ENCODE peak calls at places on chromosomes 12 and 14, in seven cellular contexts. One of them, this sample, is unnamed.

GRCh38 chr12:93379432-93380308 is 1.9 kb downstream of the NUDT4 start:
- DNase-seq in H1: no peak
- DNase-seq in GM12891: no peak
- DNase-seq in sigmoid colon: no peak
- DNase-seq in spleen: no peak
- DNase-seq in HCT116: no peak
- DNase-seq in breast epithelium: no peak
- DNase-seq in this sample: no peak

GRCh38 chr14:56809262-56810215 is 740 bp downstream of the OTX2 start:
- DNase-seq in GM12891: no peak
- DNase-seq in HCT116: no peak
- DNase-seq in breast epithelium: no peak
- DNase-seq in spleen: no peak
- DNase-seq in H1: peak; percentile 68
- DNase-seq in sigmoid colon: no peak
- DNase-seq in this sample: no peak

GRCh38 chr14:32524609-32525391 is 195.7 kb downstream of the AKAP6 start:
- DNase-seq in sigmoid colon: no peak
- DNase-seq in breast epithelium: no peak
- DNase-seq in H1: no peak
- DNase-seq in spleen: no peak
- DNase-seq in GM12891: no peak
- DNase-seq in HCT116: no peak
- DNase-seq in this sample: no peak

GRCh38 chr12:57087689-57088441 is 1.0 kb upstream of the NAB2 start:
- DNase-seq in H1: peak; percentile 85
- DNase-seq in breast epithelium: peak; percentile 91
- DNase-seq in spleen: peak; percentile 93
- DNase-seq in HCT116: peak; percentile 85
- DNase-seq in GM12891: peak; percentile 74
- DNase-seq in sigmoid colon: peak; percentile 98
- DNase-seq in this sample: peak; percentile 79

GRCh38 chr12:121284551-121285390 is 11.7 kb downstream of the CAMKK2 start:
- DNase-seq in spleen: no peak
- DNase-seq in GM12891: no peak
- DNase-seq in H1: no peak
- DNase-seq in HCT116: no peak
- DNase-seq in sigmoid colon: peak; percentile 71
- DNase-seq in breast epithelium: no peak
- DNase-seq in this sample: no peak

GRCh38 chr12:120314220-120314619 is 12.1 kb downstream of the SIRT4 start:
- DNase-seq in HCT116: no peak
- DNase-seq in spleen: peak; percentile 4
- DNase-seq in GM12891: no peak
- DNase-seq in H1: peak; percentile 66
- DNase-seq in sigmoid colon: no peak
- DNase-seq in breast epithelium: no peak
- DNase-seq in this sample: no peak

GRCh38 chr14:103897075-103897947 is 30.9 kb upstream of the TDRD9 start:
- DNase-seq in spleen: no peak
- DNase-seq in H1: no peak
- DNase-seq in HCT116: no peak
- DNase-seq in GM12891: no peak
- DNase-seq in breast epithelium: no peak
- DNase-seq in sigmoid colon: peak; percentile 83
- DNase-seq in this sample: no peak

GRCh38 chr12:32595251-32595650 is 83.8 kb upstream of the DNM1L start:
- DNase-seq in spleen: no peak
- DNase-seq in sigmoid colon: no peak
- DNase-seq in GM12891: no peak
- DNase-seq in breast epithelium: no peak
- DNase-seq in HCT116: no peak
- DNase-seq in H1: no peak
- DNase-seq in this sample: no peak

GRCh38 chr14:98957211-98958047 is 314.6 kb downstream of the BCL11B start:
- DNase-seq in HCT116: no peak
- DNase-seq in breast epithelium: peak; percentile 64
- DNase-seq in GM12891: no peak
- DNase-seq in H1: peak; percentile 26
- DNase-seq in spleen: no peak
- DNase-seq in sigmoid colon: peak; percentile 86
- DNase-seq in this sample: no peak
- TF ChIP-seq POLR2AphosphoS5 in HCT116: no peak
- TF ChIP-seq POLR2AphosphoS5 in breast epithelium: peak; percentile 52
- TF ChIP-seq POLR2AphosphoS5 in GM12891: no peak
- TF ChIP-seq POLR2AphosphoS5 in H1: no peak
- TF ChIP-seq POLR2AphosphoS5 in spleen: no peak
- TF ChIP-seq POLR2AphosphoS5 in sigmoid colon: peak; percentile 44
- TF ChIP-seq POLR2AphosphoS5 in this sample: no peak

GRCh38 chr14:69259176-69259530 is 805 bp upstream of the GALNT16 start:
- DNase-seq in spleen: no peak
- DNase-seq in H1: no peak
- DNase-seq in GM12891: no peak
- DNase-seq in breast epithelium: no peak
- DNase-seq in HCT116: no peak
- DNase-seq in sigmoid colon: no peak
- DNase-seq in this sample: no peak
- TF ChIP-seq POLR2AphosphoS5 in spleen: no peak
- TF ChIP-seq POLR2AphosphoS5 in H1: no peak
- TF ChIP-seq POLR2AphosphoS5 in GM12891: no peak
- TF ChIP-seq POLR2AphosphoS5 in breast epithelium: no peak
- TF ChIP-seq POLR2AphosphoS5 in HCT116: no peak
- TF ChIP-seq POLR2AphosphoS5 in sigmoid colon: no peak
- TF ChIP-seq POLR2AphosphoS5 in this sample: no peak

DNA sequence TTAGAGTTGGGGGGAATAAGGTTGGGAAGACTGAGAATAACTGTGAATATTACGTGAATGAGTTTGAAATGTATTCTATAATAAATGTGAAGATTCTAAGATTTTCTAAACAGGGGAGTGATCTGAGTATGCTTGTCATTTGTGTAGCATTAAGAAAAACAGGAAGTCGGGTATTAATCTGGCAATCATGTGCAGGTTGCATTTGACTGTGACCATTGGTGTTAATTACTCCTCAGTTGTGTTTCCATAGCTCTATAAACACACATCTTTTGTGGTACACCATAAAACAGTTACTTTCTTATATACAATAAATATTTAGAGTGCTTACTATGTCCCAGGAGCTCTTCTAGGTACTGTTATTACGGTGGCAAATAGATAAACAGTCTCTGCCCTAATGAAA is 434.4 kb upstream of the PDE3A start:
- DNase-seq in sigmoid colon: no peak
- DNase-seq in H1: no peak
- DNase-seq in spleen: no peak
- DNase-seq in HCT116: no peak
- DNase-seq in GM12891: no peak
- DNase-seq in breast epithelium: no peak
- DNase-seq in this sample: no peak
- TF ChIP-seq POLR2AphosphoS5 in sigmoid colon: no peak
- TF ChIP-seq POLR2AphosphoS5 in H1: no peak
- TF ChIP-seq POLR2AphosphoS5 in spleen: no peak
- TF ChIP-seq POLR2AphosphoS5 in HCT116: no peak
- TF ChIP-seq POLR2AphosphoS5 in GM12891: no peak
- TF ChIP-seq POLR2AphosphoS5 in breast epithelium: no peak
- TF ChIP-seq POLR2AphosphoS5 in this sample: no peak

GRCh38 chr14:83607682-83608081 is 1922.3 kb upstream of the FLRT2 start:
- DNase-seq in H1: no peak
- DNase-seq in HCT116: no peak
- DNase-seq in spleen: peak; percentile 29
- DNase-seq in GM12891: no peak
- DNase-seq in breast epithelium: no peak
- DNase-seq in sigmoid colon: no peak
- DNase-seq in this sample: no peak
- TF ChIP-seq POLR2AphosphoS5 in H1: no peak
- TF ChIP-seq POLR2AphosphoS5 in HCT116: no peak
- TF ChIP-seq POLR2AphosphoS5 in spleen: no peak
- TF ChIP-seq POLR2AphosphoS5 in GM12891: no peak
- TF ChIP-seq POLR2AphosphoS5 in breast epithelium: no peak
- TF ChIP-seq POLR2AphosphoS5 in sigmoid colon: no peak
- TF ChIP-seq POLR2AphosphoS5 in this sample: no peak

GRCh38 chr12:92136883-92137582 is 8.6 kb downstream of the BTG1 start:
- DNase-seq in breast epithelium: no peak
- DNase-seq in GM12891: no peak
- DNase-seq in spleen: no peak
- DNase-seq in H1: no peak
- DNase-seq in sigmoid colon: no peak
- DNase-seq in HCT116: peak; percentile 49
- DNase-seq in this sample: no peak
- TF ChIP-seq POLR2AphosphoS5 in breast epithelium: no peak
- TF ChIP-seq POLR2AphosphoS5 in GM12891: no peak
- TF ChIP-seq POLR2AphosphoS5 in spleen: no peak
- TF ChIP-seq POLR2AphosphoS5 in H1: no peak
- TF ChIP-seq POLR2AphosphoS5 in sigmoid colon: no peak
- TF ChIP-seq POLR2AphosphoS5 in HCT116: peak; percentile 33
- TF ChIP-seq POLR2AphosphoS5 in this sample: no peak

This sample was measured in GM12892.